ENCODE peak calls at places on chromosomes 11 and 22, in six cellular contexts. L, M, S, B, C and U are unnamed samples.

GRCh38 chr22:24107668-24108067 is 73.6 kb upstream of the SUSD2 start:
- DNase-seq in L (peak), M (no peak), S (peak), C (peak), B (no peak), U (peak)

GRCh38 chr11:125502198-125502597 is 6.1 kb upstream of the FEZ1 start:
- DNase-seq in S (no peak), C (no peak), B (no peak), M (no peak), L (no peak), U (no peak)

GRCh38 chr11:36123353-36124220 is 165.6 kb downstream of the COMMD9 start:
- DNase-seq in S (no peak), M (peak), B (no peak), C (no peak), L (no peak), U (peak)

GRCh38 chr11:5624489-5625278 is at the start of gene TRIM34:
- DNase-seq in S (no peak), L (no peak), M (peak), B (no peak), C (peak), U (peak)

GRCh38 chr11:76321820-76322524 is 59.0 kb downstream of the THAP12 start:
- DNase-seq in S (no peak), L (no peak), B (no peak), M (no peak), C (no peak), U (no peak)

GRCh38 chr11:74681686-74682651 is 49.3 kb downstream of the CHRDL2 start:
- DNase-seq in C (no peak), S (no peak), M (no peak), L (no peak), B (peak), U (no peak)

GRCh38 chr22:44550666-44551491 is 52.8 kb upstream of the RTL6 start:
- DNase-seq in M (peak), C (peak), S (peak), B (peak), L (peak), U (peak)

GRCh38 chr11:63619967-63620366 is 5.7 kb upstream of the PLAAT3 start:
- DNase-seq in B (no peak), L (no peak), S (no peak), M (no peak), C (no peak), U (no peak)

GRCh38 chr11:62918531-62918930 is 2.6 kb downstream of the CHRM1 start:
- DNase-seq in S (no peak), B (no peak), M (no peak), C (no peak), L (no peak), U (no peak)

GRCh38 chr22:20390394-20390907 is 3.5 kb upstream of the ZNF74 start:
- DNase-seq in S (no peak), L (no peak), C (no peak), B (no peak), M (no peak), U (no peak)